ENCODE peak calls at places on chromosomes 1 and 21, in ten cellular contexts. U, N, B, D, Q, T, O, F, M and A are unnamed samples. For H3K36me3 and H3K4me1, the result is how much of the 10 kb centered on the place peaks cover.

GRCh38 chr1:207815913-207816312 is 64.1 kb downstream of the CD46 start:
- DNase-seq in U (no peak), N (no peak), B (no peak), D (no peak), Q (peak), T (no peak), O (no peak), F (no peak), M (no peak), A (no peak)

GRCh38 chr1:167721617-167722151 is at the start of gene MPZL1:
- DNase-seq in U (peak), N (peak), B (peak), D (peak), Q (peak), T (peak), O (peak), F (peak), M (peak), A (peak)

GRCh38 chr1:13523780-13524477 is 10.1 kb upstream of the LRRC38 start:
- DNase-seq in U (no peak), N (no peak), B (no peak), D (no peak), Q (no peak), T (no peak), O (no peak), F (no peak), M (no peak), A (no peak)

GRCh38 chr1:79059361-79059760 is 52.8 kb upstream of the ADGRL4 start:
- DNase-seq in U (no peak), N (no peak), B (no peak), D (no peak), Q (peak), T (no peak), O (no peak), F (no peak), M (no peak), A (no peak)

GRCh38 chr1:14787604-14788003 is 189.1 kb downstream of the KAZN start:
- DNase-seq in U (no peak), N (no peak), B (no peak), D (no peak), Q (peak), T (no peak), O (no peak), F (peak), M (no peak), A (no peak)

GRCh38 chr1:235077571-235078479 is 50.8 kb downstream of the TOMM20 start:
- DNase-seq in U (no peak), N (no peak), B (no peak), D (peak), Q (no peak), T (no peak), O (no peak), F (no peak), M (peak), A (no peak)

GRCh38 chr1:162538815-162539431 is 22.6 kb upstream of the UAP1 start:
- DNase-seq in U (no peak), N (peak), B (no peak), D (no peak), Q (peak), T (no peak), O (no peak), F (peak), M (no peak), A (no peak)

GRCh38 chr21:45381036-45381787 is 23.8 kb upstream of the COL18A1 start:
- DNase-seq in U (no peak), N (no peak), B (peak), D (peak), Q (no peak), T (peak), O (no peak), F (no peak), M (peak), A (no peak)

GRCh38 chr1:176450526-176450925 is 12.4 kb upstream of the PAPPA2 start:
- DNase-seq in U (no peak), N (no peak), B (no peak), D (no peak), Q (peak), T (no peak), O (no peak), F (no peak), M (no peak), A (no peak)

GRCh38 chr1:109395602-109396512 is 1.9 kb downstream of the SORT1 start:
- DNase-seq in U (no peak), N (no peak), B (no peak), D (no peak), Q (no peak), T (no peak), O (no peak), F (no peak), M (no peak), A (peak)

GRCh38 chr1:44036409-44037111 is 5.3 kb upstream of the SLC6A9 start:
- DNase-seq in U (no peak), N (no peak), B (peak), D (peak), Q (peak), T (peak), O (peak), F (peak), M (peak), A (peak)

GRCh38 chr1:94383966-94384408 is 34.2 kb upstream of the ABCD3 start:
- DNase-seq in U (no peak), N (no peak), B (no peak), D (no peak), Q (no peak), T (no peak), O (no peak), F (no peak), M (no peak), A (no peak)

GRCh38 chr1:244614113-244614836 is 38.7 kb upstream of the DESI2 start:
- DNase-seq in U (no peak), N (no peak), B (no peak), D (no peak), Q (no peak), T (no peak), O (peak), F (no peak), M (peak), A (no peak)

GRCh38 chr1:65423884-65424655 is 3.6 kb downstream of the LEPR start:
- DNase-seq in U (no peak), N (peak), B (no peak), D (no peak), Q (peak), T (no peak), O (no peak), F (peak), M (no peak), A (no peak)

GRCh38 chr1:44154049-44154448 is 12.6 kb upstream of the KLF18 start:
- DNase-seq in U (no peak), N (no peak), B (no peak), D (no peak), Q (no peak), T (no peak), O (no peak), F (peak), M (no peak), A (peak)

GRCh38 chr21:45403825-45404725 is 890 bp upstream of the COL18A1 start:
- DNase-seq in U (peak), N (no peak), B (peak), D (peak), Q (peak), T (peak), O (no peak), F (peak), M (peak), A (no peak)

GRCh38 chr1:202143011-202143767 is 1.3 kb downstream of the ARL8A start:
- DNase-seq in U (no peak), N (no peak), B (no peak), D (peak), Q (peak), T (peak), O (no peak), F (peak), M (peak), A (no peak)

GRCh38 chr1:42957229-42957879 is 1.3 kb downstream of the SLC2A1 start:
- DNase-seq in U (no peak), N (no peak), B (no peak), D (no peak), Q (no peak), T (no peak), O (no peak), F (no peak), M (no peak), A (no peak)

GRCh38 chr1:173304529-173305227 is 97.5 kb upstream of the TNFSF4 start:
- DNase-seq in U (no peak), N (no peak), B (no peak), D (no peak), Q (no peak), T (no peak), O (no peak), F (no peak), M (no peak), A (no peak)

GRCh38 chr21:42556960-42557359 is 43.3 kb downstream of the SLC37A1 start:
- DNase-seq in U (no peak), N (no peak), B (peak), D (peak), Q (no peak), T (peak), O (no peak), F (no peak), M (peak), A (no peak)

GRCh38 chr21:42338730-42339715 is 11.8 kb downstream of the TFF2 start:
- DNase-seq in U (no peak), N (no peak), B (no peak), D (no peak), Q (no peak), T (no peak), O (no peak), F (no peak), M (no peak), A (no peak)

GRCh38 chr21:17441370-17441769 is 71.5 kb upstream of the CXADR start:
- DNase-seq in U (no peak), N (no peak), B (no peak), D (peak), Q (peak), T (no peak), O (peak), F (peak), M (no peak), A (peak)

GRCh38 chr1:26991310-26992116 is 2.0 kb upstream of the TRNP1 start:
- DNase-seq in U (no peak), N (no peak), B (no peak), D (no peak), Q (no peak), T (no peak), O (no peak), F (no peak), M (no peak), A (no peak)

GRCh38 chr1:20719261-20719660 is 1.5 kb upstream of the KIF17 start:
- DNase-seq in U (no peak), N (no peak), B (peak), D (peak), Q (no peak), T (peak), O (no peak), F (no peak), M (no peak), A (no peak)

GRCh38 chr1:230711245-230711644 is 2.7 kb downstream of the AGT start:
- DNase-seq in U (no peak), N (no peak), B (no peak), D (no peak), Q (no peak), T (no peak), O (no peak), F (no peak), M (no peak), A (no peak)

GRCh38 chr1:1761504-1762376 is 16.5 kb downstream of the NADK start:
- DNase-seq in U (no peak), N (no peak), B (no peak), D (no peak), Q (no peak), T (no peak), O (no peak), F (no peak), M (no peak), A (no peak)

DNA sequence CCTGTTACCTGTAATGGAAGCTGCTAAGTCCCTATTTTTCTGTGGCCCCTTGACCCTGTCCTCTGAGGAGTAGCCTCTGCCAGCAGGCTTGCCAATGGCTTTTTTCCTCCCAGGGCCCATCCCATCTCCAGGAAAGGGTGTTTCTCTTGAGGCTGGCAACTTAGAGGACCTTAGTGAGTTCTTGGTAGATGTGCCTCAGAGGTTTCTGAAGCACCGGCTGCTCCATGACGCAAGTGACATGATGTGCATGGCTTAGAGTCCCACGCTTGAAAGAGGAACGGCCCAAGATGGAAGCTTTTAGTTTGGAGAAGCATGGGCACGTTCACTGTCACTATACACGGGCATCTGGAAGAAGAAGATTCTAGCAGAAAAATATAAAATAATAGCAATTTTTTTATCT is 63.0 kb downstream of the TGFB2 start:
- DNase-seq in U (no peak), N (no peak), B (no peak), D (no peak), Q (no peak), T (no peak), O (no peak), F (no peak), M (no peak), A (no peak)
- H3K36me3 ChIP-seq in U (under half), N (under half), B (under half), D (under half), Q (under half), T (under half), O (under half), F (under half), M (under half), A (under half)

GRCh38 chr1:67746299-67746698 is 61.3 kb downstream of the GADD45A start:
- DNase-seq in U (no peak), N (no peak), B (no peak), D (no peak), Q (no peak), T (no peak), O (no peak), F (no peak), M (no peak), A (no peak)
- H3K4me1 ChIP-seq in U (half or more), N (under half), B (under half), D (under half), Q (under half), T (under half), O (under half), F (under half), M (under half), A (under half)

GRCh38 chr1:32665915-32666314 is 14.9 kb downstream of the RBBP4 start:
- DNase-seq in U (no peak), N (no peak), B (no peak), D (no peak), Q (no peak), T (no peak), O (no peak), F (no peak), M (no peak), A (no peak)
- H3K36me3 ChIP-seq in U (half or more), N (under half), B (under half), D (under half), Q (under half), T (under half), O (half or more), F (under half), M (half or more), A (half or more)

GRCh38 chr1:39412892-39413291 is 78.5 kb upstream of the BMP8A start:
- DNase-seq in U (no peak), N (no peak), B (no peak), D (no peak), Q (no peak), T (no peak), O (no peak), F (no peak), M (no peak), A (no peak)

GRCh38 chr1:39411526-39411925 is 79.9 kb upstream of the BMP8A start:
- DNase-seq in U (no peak), N (no peak), B (no peak), D (no peak), Q (no peak), T (no peak), O (no peak), F (no peak), M (no peak), A (no peak)

GRCh38 chr1:39412079-39412478 is 79.4 kb upstream of the BMP8A start:
- DNase-seq in U (no peak), N (no peak), B (no peak), D (no peak), Q (no peak), T (no peak), O (no peak), F (no peak), M (no peak), A (no peak)

GRCh38 chr1:39409055-39409816 is 82.2 kb upstream of the BMP8A start:
- DNase-seq in U (no peak), N (no peak), B (no peak), D (peak), Q (peak), T (peak), O (peak), F (peak), M (no peak), A (peak)

DNA sequence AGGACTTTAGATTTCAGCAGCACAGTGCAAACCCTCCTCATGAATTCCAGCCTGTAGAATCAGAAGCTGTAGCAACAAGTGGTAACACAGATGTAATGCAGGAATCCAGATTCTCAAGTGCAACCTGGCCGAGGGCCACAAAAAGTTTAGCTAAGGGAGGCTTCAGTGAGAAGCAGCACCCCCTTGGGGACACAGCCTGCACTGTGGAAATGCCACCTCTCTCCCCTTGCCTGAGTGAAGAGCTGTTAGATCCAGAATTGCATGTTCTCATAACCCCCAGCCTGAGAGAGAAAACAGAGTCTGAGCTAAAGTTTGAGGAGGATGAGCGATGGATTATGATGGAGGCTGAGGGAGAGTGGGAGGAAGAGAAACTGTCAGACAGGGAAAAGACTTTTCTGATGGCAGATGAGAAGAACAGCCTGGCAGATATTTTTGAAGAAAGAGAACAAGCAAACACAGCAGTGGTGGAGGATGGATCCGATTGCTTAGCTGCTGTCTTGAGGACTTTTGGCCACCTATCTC is 80.5 kb upstream of the BMP8A start:
- DNase-seq in U (no peak), N (no peak), B (peak), D (peak), Q (peak), T (peak), O (peak), F (peak), M (peak), A (no peak)
- H3K4me1 ChIP-seq in U (half or more), N (half or more), B (under half), D (under half), Q (half or more), T (under half), O (half or more), F (half or more), M (half or more), A (under half)

GRCh38 chr1:154328318-154329151 is 3.2 kb downstream of the ATP8B2 start:
- DNase-seq in U (peak), N (no peak), B (peak), D (peak), Q (peak), T (peak), O (peak), F (peak), M (peak), A (no peak)

GRCh38 chr1:154330669-154331068 is 5.3 kb downstream of the ATP8B2 start:
- DNase-seq in U (no peak), N (no peak), B (no peak), D (no peak), Q (no peak), T (no peak), O (no peak), F (no peak), M (no peak), A (no peak)

GRCh38 chr1:154329551-154330131 is 4.3 kb downstream of the ATP8B2 start:
- DNase-seq in U (no peak), N (no peak), B (no peak), D (no peak), Q (no peak), T (no peak), O (no peak), F (no peak), M (no peak), A (no peak)

GRCh38 chr1:154327466-154328317 is 2.4 kb downstream of the ATP8B2 start:
- DNase-seq in U (no peak), N (no peak), B (peak), D (no peak), Q (no peak), T (peak), O (peak), F (no peak), M (no peak), A (no peak)

DNA sequence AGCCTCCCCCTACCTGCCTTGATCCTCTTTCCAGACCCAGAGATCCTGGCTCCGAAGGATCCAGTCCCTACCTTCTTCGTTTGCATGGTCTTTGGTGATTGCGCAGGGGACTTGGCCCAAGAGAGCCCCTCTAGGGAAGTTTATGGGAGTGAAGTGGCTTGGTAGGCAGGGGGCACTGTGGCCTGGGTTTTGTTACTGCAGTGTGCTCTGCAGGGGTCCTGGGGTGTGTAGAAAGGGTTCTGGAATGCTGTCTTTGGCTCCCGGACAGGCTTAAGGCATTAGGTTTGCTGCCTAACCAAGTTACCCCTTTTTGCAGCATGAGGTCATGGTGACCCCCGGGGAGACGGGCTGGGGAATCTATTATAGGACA is 3.8 kb downstream of the ATP8B2 start:
- DNase-seq in U (no peak), N (no peak), B (no peak), D (no peak), Q (no peak), T (no peak), O (no peak), F (no peak), M (no peak), A (no peak)
- H3K36me3 ChIP-seq in U (under half), N (under half), B (under half), D (under half), Q (under half), T (under half), O (under half), F (under half), M (under half), A (under half)